ENCODE peak calls at places on chromosomes 3 and 15, in five cellular contexts. A is BE2C, C is heart left ventricle, O is Panc1, T is mammary epithelial cell. Y is an unnamed sample. For H3K4me1, the result is how much of the 10 kb centered on the place peaks cover.

GRCh38 chr15:33679065-33679464 is 289.2 kb upstream of the CHRM5 start:
- DNase-seq in T (no peak), O (no peak), C (no peak), A (no peak), Y (no peak)

GRCh38 chr15:51368307-51368706 is 26.9 kb downstream of the GLDN start:
- DNase-seq in A (no peak), O (no peak), T (no peak), C (peak), Y (no peak)

GRCh38 chr3:54538346-54538745 is 389.5 kb downstream of the LRTM1 start:
- DNase-seq in O (no peak), C (no peak), T (peak), A (no peak), Y (no peak)

GRCh38 chr3:159857840-159858239 is 130.8 kb upstream of the IL12A start:
- DNase-seq in A (no peak), C (peak), T (no peak), O (no peak), Y (no peak)

GRCh38 chr3:123301331-123302184 is 99.8 kb downstream of the SEC22A start:
- DNase-seq in T (no peak), O (no peak), C (no peak), A (no peak), Y (no peak)

GRCh38 chr15:89825264-89825940 is 10.8 kb upstream of the ANPEP start:
- DNase-seq in O (no peak), C (no peak), A (no peak), T (no peak), Y (no peak)

GRCh38 chr3:169581633-169582032 is 81.9 kb downstream of the MECOM start:
- DNase-seq in T (peak), A (no peak), O (no peak), C (no peak), Y (no peak)

GRCh38 chr3:10956991-10957390 is 35.6 kb upstream of the SLC6A1 start:
- DNase-seq in T (no peak), C (peak), A (no peak), O (no peak), Y (no peak)

GRCh38 chr3:45054196-45054857 is 28.2 kb downstream of the CLEC3B start:
- DNase-seq in O (no peak), T (no peak), A (no peak), C (no peak), Y (no peak)

GRCh38 chr3:74469151-74469550 is 145.3 kb downstream of the CNTN3 start:
- DNase-seq in A (no peak), C (no peak), O (no peak), T (no peak), Y (no peak)

GRCh38 chr3:62758296-62759066 is 116.7 kb downstream of the CADPS start:
- DNase-seq in A (peak), T (no peak), C (no peak), O (no peak), Y (no peak)

GRCh38 chr3:50205719-50206276 is 727 bp downstream of the SLC38A3 start:
- DNase-seq in C (peak), T (no peak), O (no peak), A (no peak), Y (peak)

GRCh38 chr3:114496021-114496434 is 202.2 kb downstream of the TIGIT start:
- DNase-seq in A (no peak), T (peak), O (no peak), C (peak), Y (no peak)

GRCh38 chr3:171753665-171754408 is 56.4 kb downstream of the PLD1 start:
- DNase-seq in C (no peak), A (no peak), T (peak), O (no peak), Y (no peak)

GRCh38 chr15:66724732-66725467 is 22.9 kb downstream of the SMAD6 start:
- DNase-seq in C (no peak), O (no peak), A (no peak), T (no peak), Y (no peak)

GRCh38 chr15:66721954-66722353 is 19.9 kb downstream of the SMAD6 start:
- DNase-seq in A (no peak), C (no peak), O (no peak), T (no peak), Y (no peak)

GRCh38 chr15:66723826-66724731 is 22.0 kb downstream of the SMAD6 start:
- DNase-seq in C (no peak), T (no peak), A (no peak), O (no peak), Y (no peak)

GRCh38 chr15:66722757-66723540 is 20.9 kb downstream of the SMAD6 start:
- DNase-seq in A (no peak), O (no peak), C (no peak), T (no peak), Y (no peak)

GRCh38 chr15:66725468-66725785 is 23.4 kb downstream of the SMAD6 start:
- DNase-seq in A (no peak), T (no peak), O (no peak), C (no peak), Y (no peak)
- H3K4me1 ChIP-seq in A (under half), T (under half), O (half or more), C (under half), Y (under half)

GRCh38 chr15:48638966-48639365 is 6.5 kb downstream of the FBN1 start:
- DNase-seq in A (no peak), O (no peak), T (no peak), C (no peak), Y (no peak)
- H3K4me1 ChIP-seq in A (under half), O (under half), T (under half), C (under half), Y (under half)

DNA sequence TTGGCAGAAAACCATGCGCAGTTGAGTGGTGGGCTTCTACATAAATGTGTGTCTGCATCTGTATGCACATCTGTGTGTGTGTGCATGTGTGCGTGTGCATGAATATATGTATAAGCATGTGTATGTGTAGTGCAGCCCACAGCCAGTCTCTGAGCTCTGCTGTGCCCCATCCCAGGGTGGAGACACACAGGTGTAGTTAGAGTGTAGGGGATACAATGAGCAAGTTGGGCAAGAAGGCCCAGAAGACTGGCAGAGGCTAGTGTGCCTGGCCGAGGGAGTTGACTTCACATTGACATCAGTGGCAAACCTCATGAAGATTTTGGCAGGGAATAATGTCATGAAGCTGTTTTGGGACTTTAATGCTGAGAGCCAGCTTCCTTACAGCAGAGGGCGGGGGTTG is 8.2 kb downstream of the GLYCTK start:
- DNase-seq in A (no peak), C (no peak), O (no peak), T (no peak), Y (no peak)
- H3K4me1 ChIP-seq in A (under half), C (under half), O (under half), T (under half), Y (under half)

DNA sequence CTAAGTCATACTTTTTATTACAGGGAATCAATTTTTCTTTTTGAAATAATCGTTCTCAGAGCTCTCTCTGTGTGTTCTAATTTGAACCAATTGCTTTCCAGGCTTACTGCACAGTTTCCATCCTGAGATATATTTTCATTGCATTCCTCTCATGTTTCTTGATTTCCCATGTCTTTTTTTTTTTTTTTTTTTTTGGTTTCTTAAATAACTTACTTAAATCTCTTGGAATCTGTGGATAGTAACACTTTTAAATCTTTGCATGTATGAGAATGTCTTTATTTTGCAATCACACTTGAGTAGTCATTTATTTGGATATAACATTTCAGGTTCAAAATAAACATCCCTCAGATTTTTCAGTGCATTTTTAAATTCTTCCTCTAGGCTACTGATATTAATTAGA is 14.5 kb upstream of the ABTB1 start:
- DNase-seq in O (no peak), T (no peak), A (no peak), C (no peak), Y (no peak)
- H3K4me1 ChIP-seq in O (under half), T (under half), A (under half), C (under half), Y (under half)